ENCODE peak calls at places on chromosomes 3 and 15, in four cellular contexts. One of them, this sample, is unnamed.

GRCh38 chr15:81492303-81492702 is 118.3 kb upstream of the TMC3 start:
- DNase-seq in GM23248: peak
- DNase-seq in hepatocyte: no peak
- DNase-seq in MM.1S: no peak
- DNase-seq in this sample: no peak

GRCh38 chr3:52531636-52532516 is 1.8 kb downstream of the NT5DC2 start:
- DNase-seq in GM23248: no peak
- DNase-seq in hepatocyte: no peak
- DNase-seq in MM.1S: no peak
- DNase-seq in this sample: no peak

GRCh38 chr3:13235079-13235478 is 161.8 kb upstream of the IQSEC1 start:
- DNase-seq in GM23248: no peak
- DNase-seq in hepatocyte: no peak
- DNase-seq in MM.1S: no peak
- DNase-seq in this sample: no peak

GRCh38 chr3:141021261-141021660 is 29.9 kb upstream of the SPSB4 start:
- DNase-seq in GM23248: no peak
- DNase-seq in hepatocyte: no peak
- DNase-seq in MM.1S: no peak
- DNase-seq in this sample: no peak

GRCh38 chr15:25238716-25239470 is 199.9 kb downstream of the UBE3A start:
- DNase-seq in GM23248: no peak
- DNase-seq in hepatocyte: no peak
- DNase-seq in MM.1S: no peak
- DNase-seq in this sample: no peak

GRCh38 chr15:98804057-98804380 is 155.7 kb downstream of the IGF1R start:
- DNase-seq in GM23248: peak
- DNase-seq in hepatocyte: no peak
- DNase-seq in MM.1S: no peak
- DNase-seq in this sample: peak

GRCh38 chr3:79040091-79040490 is 727.7 kb downstream of the ROBO1 start:
- DNase-seq in GM23248: no peak
- DNase-seq in hepatocyte: no peak
- DNase-seq in MM.1S: no peak
- DNase-seq in this sample: no peak

GRCh38 chr3:50830451-50830850 is 155.7 kb downstream of the DOCK3 start:
- DNase-seq in GM23248: no peak
- DNase-seq in hepatocyte: no peak
- DNase-seq in MM.1S: no peak
- DNase-seq in this sample: no peak

GRCh38 chr3:192467230-192468186 is 259.8 kb downstream of the FGF12 start:
- DNase-seq in GM23248: peak
- DNase-seq in hepatocyte: peak
- DNase-seq in MM.1S: peak
- DNase-seq in this sample: peak

GRCh38 chr3:167116120-167116922 is 263.8 kb downstream of the ZBBX start:
- DNase-seq in GM23248: no peak
- DNase-seq in hepatocyte: no peak
- DNase-seq in MM.1S: no peak
- DNase-seq in this sample: no peak

GRCh38 chr3:189056612-189057352 is 115.0 kb upstream of the TPRG1 start:
- DNase-seq in GM23248: peak
- DNase-seq in hepatocyte: no peak
- DNase-seq in MM.1S: no peak
- DNase-seq in this sample: no peak

GRCh38 chr15:50377867-50378751 is 23.1 kb upstream of the GABPB1 start:
- DNase-seq in GM23248: no peak
- DNase-seq in hepatocyte: no peak
- DNase-seq in MM.1S: no peak
- DNase-seq in this sample: no peak

GRCh38 chr3:64319391-64319790 is 94.1 kb upstream of the PRICKLE2 start:
- DNase-seq in GM23248: peak
- DNase-seq in hepatocyte: peak
- DNase-seq in MM.1S: no peak
- DNase-seq in this sample: no peak

GRCh38 chr15:34109775-34110663 is 8.1 kb downstream of the PGBD4 start:
- DNase-seq in GM23248: peak
- DNase-seq in hepatocyte: peak
- DNase-seq in MM.1S: no peak
- DNase-seq in this sample: peak

GRCh38 chr3:182233405-182233804 is 521.7 kb downstream of the SOX2 start:
- DNase-seq in GM23248: no peak
- DNase-seq in hepatocyte: no peak
- DNase-seq in MM.1S: no peak
- DNase-seq in this sample: no peak

GRCh38 chr3:32819581-32820348 is 2.0 kb downstream of the TRIM71 start:
- DNase-seq in GM23248: no peak
- DNase-seq in hepatocyte: peak
- DNase-seq in MM.1S: no peak
- DNase-seq in this sample: no peak

GRCh38 chr3:32820971-32821685 is 3.3 kb downstream of the TRIM71 start:
- DNase-seq in GM23248: no peak
- DNase-seq in hepatocyte: no peak
- DNase-seq in MM.1S: no peak
- DNase-seq in this sample: no peak

GRCh38 chr3:32820430-32820829 is 2.6 kb downstream of the TRIM71 start:
- DNase-seq in GM23248: no peak
- DNase-seq in hepatocyte: no peak
- DNase-seq in MM.1S: no peak
- DNase-seq in this sample: no peak

GRCh38 chr3:32822609-32823498 is 5.1 kb downstream of the TRIM71 start:
- DNase-seq in GM23248: no peak
- DNase-seq in hepatocyte: no peak
- DNase-seq in MM.1S: no peak
- DNase-seq in this sample: no peak

GRCh38 chr3:32821686-32822296 is 4.0 kb downstream of the TRIM71 start:
- DNase-seq in GM23248: no peak
- DNase-seq in hepatocyte: peak
- DNase-seq in MM.1S: no peak
- DNase-seq in this sample: no peak
- TF ChIP-seq EZH2 in GM23248: no peak
- TF ChIP-seq EZH2 in hepatocyte: no peak
- TF ChIP-seq EZH2 in MM.1S: no peak
- TF ChIP-seq EZH2 in this sample: no peak

GRCh38 chr3:124800076-124800475 is 69.8 kb downstream of the UMPS start:
- DNase-seq in GM23248: no peak
- DNase-seq in hepatocyte: no peak
- DNase-seq in MM.1S: peak
- DNase-seq in this sample: no peak
- H3K27ac ChIP-seq in GM23248: no peak
- H3K27ac ChIP-seq in hepatocyte: peak
- H3K27ac ChIP-seq in MM.1S: no peak
- H3K27ac ChIP-seq in this sample: peak

GRCh38 chr3:123068227-123069020 is 1.6 kb downstream of the PDIA5 start:
- DNase-seq in GM23248: peak
- DNase-seq in hepatocyte: peak
- DNase-seq in MM.1S: no peak
- DNase-seq in this sample: no peak

GRCh38 chr3:123069021-123069381 is 2.2 kb downstream of the PDIA5 start:
- DNase-seq in GM23248: no peak
- DNase-seq in hepatocyte: no peak
- DNase-seq in MM.1S: no peak
- DNase-seq in this sample: no peak

GRCh38 chr3:123066599-123066895 is 278 bp upstream of the PDIA5 start:
- DNase-seq in GM23248: no peak
- DNase-seq in hepatocyte: no peak
- DNase-seq in MM.1S: no peak
- DNase-seq in this sample: no peak

GRCh38 chr3:123067689-123068226 is 933 bp downstream of the PDIA5 start:
- DNase-seq in GM23248: peak
- DNase-seq in hepatocyte: no peak
- DNase-seq in MM.1S: peak
- DNase-seq in this sample: peak

GRCh38 chr3:123066896-123067688 is at the start of gene PDIA5:
- DNase-seq in GM23248: peak
- DNase-seq in hepatocyte: peak
- DNase-seq in MM.1S: peak
- DNase-seq in this sample: peak
- TF ChIP-seq EZH2 in GM23248: no peak
- TF ChIP-seq EZH2 in hepatocyte: no peak
- TF ChIP-seq EZH2 in MM.1S: no peak
- TF ChIP-seq EZH2 in this sample: no peak

DNA sequence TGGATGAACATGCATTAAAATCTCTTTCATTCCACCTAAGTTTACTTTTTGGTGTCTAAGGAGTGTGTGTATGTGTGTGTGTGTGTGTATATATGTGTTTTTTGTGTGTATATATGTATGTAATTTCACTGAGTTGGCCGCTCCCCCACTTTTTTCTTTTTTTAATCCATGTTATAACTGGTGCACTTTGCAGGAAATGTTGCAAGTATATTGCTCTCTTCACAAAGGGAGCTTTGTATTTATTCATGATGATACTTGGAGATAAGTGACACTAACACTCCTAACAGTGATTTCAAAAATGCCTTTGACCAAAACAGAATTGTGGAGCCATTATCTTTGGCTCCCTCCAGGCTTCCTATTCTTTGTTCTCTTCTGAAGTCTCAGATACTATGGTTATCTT is 95.8 kb downstream of the FNDC3B start:
- DNase-seq in GM23248: no peak
- DNase-seq in hepatocyte: no peak
- DNase-seq in MM.1S: no peak
- DNase-seq in this sample: peak
- H3K27ac ChIP-seq in GM23248: peak
- H3K27ac ChIP-seq in hepatocyte: peak
- H3K27ac ChIP-seq in MM.1S: no peak
- H3K27ac ChIP-seq in this sample: peak

GRCh38 chr15:76062282-76062681 is 2.5 kb downstream of the TMEM266 start:
- DNase-seq in GM23248: peak
- DNase-seq in hepatocyte: no peak
- DNase-seq in MM.1S: no peak
- DNase-seq in this sample: no peak

GRCh38 chr15:76059320-76060097 is at the start of gene TMEM266:
- DNase-seq in GM23248: peak
- DNase-seq in hepatocyte: peak
- DNase-seq in MM.1S: peak
- DNase-seq in this sample: peak

GRCh38 chr15:76061700-76062099 is 1.9 kb downstream of the TMEM266 start:
- DNase-seq in GM23248: no peak
- DNase-seq in hepatocyte: no peak
- DNase-seq in MM.1S: no peak
- DNase-seq in this sample: no peak

GRCh38 chr15:76058714-76059319 is 968 bp upstream of the TMEM266 start:
- DNase-seq in GM23248: peak
- DNase-seq in hepatocyte: peak
- DNase-seq in MM.1S: peak
- DNase-seq in this sample: peak

DNA sequence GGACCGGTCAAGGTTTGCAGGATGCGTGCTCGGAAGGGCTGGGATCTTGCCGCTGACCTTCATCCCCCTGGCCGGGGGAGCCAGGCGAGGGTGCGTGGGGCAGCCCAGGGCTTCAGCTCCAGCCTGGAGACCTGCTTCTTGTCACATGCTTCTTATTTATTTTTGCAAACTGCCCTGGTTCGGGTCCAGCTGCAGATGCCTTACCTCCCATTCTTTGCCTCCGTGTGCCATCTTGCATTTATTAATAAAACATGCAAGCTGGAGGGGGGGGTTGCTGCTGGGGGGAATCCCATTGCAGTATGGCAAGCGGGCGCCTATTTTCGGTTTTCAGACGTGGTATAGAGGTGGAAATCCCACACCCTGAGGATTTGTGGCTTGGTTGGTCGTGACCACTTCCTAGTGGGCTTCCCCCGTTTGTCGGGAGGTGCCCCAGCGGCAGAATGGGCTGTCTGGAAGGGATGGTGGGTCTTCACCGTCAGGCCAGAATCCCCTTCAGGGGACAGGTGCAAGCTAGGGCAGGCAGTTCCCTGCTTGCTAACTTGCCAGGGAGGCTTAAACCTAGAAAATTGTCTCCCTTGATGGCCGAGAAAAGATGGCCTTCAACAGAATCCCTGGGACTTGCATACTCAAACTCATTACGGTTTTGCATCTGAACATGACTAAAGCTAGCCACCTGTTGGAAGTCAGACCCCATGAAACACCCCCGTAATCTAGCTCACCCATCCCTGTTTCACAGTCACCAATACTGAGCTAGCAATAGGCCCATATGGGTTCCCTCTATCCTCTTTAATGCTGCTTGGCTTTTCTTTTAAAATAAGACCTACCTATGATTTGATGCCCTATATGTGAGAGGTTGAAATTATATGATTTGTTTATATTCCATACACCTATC is 559 bp downstream of the TMEM266 start:
- DNase-seq in GM23248: no peak
- DNase-seq in hepatocyte: no peak
- DNase-seq in MM.1S: peak
- DNase-seq in this sample: no peak
- TF ChIP-seq EZH2 in GM23248: no peak
- TF ChIP-seq EZH2 in hepatocyte: no peak
- TF ChIP-seq EZH2 in MM.1S: no peak
- TF ChIP-seq EZH2 in this sample: no peak

This sample was measured in A673.